ENCODE peak calls at places on chromosome X, in nine cellular contexts. C is H7; Q is T-cell; D is kidney tubule cell; V is nucleus accumbens; F is stimulated activated CD4-positive, alpha-beta T cell treated with anti-CD3 and anti-CD28 coated beads, Interleukin-15, amount 100 ng/mL, for 1 hour; T is ELR; L is NCI-H2171 treated with DMSO at 0.1 percent for 48 hours; I is CD4-positive, CD25-positive, alpha-beta regulatory T cell. H is an unnamed sample.

GRCh38 chrX:65679071-65679540 is 11.7 kb downstream of the MSN start:
- DNase-seq in C (no peak), Q (no peak), D (peak), V (no peak), F (no peak), T (peak), L (no peak), I (no peak), H (no peak)

GRCh38 chrX:78199851-78200250 is 60.4 kb upstream of the TAF9B start:
- DNase-seq in C (peak), Q (no peak), D (peak), V (no peak), F (no peak), T (peak), L (no peak), I (peak), H (peak)

GRCh38 chrX:68989865-68990606 is 161.2 kb downstream of the EFNB1 start:
- DNase-seq in C (peak), Q (no peak), D (peak), V (no peak), F (no peak), T (peak), L (no peak), I (no peak), H (no peak)

GRCh38 chrX:10174810-10175209 is 18.0 kb downstream of the CLCN4 start:
- DNase-seq in C (no peak), Q (no peak), D (no peak), V (no peak), F (no peak), T (no peak), L (no peak), I (no peak), H (no peak)

GRCh38 chrX:42432552-42432951 is 345.4 kb downstream of the PPP1R2C start:
- DNase-seq in C (no peak), Q (no peak), D (no peak), V (no peak), F (no peak), T (no peak), L (no peak), I (no peak), H (no peak)

GRCh38 chrX:1902901-1903379 is 288.1 kb downstream of the ASMT start:
- DNase-seq in C (no peak), Q (no peak), D (no peak), V (no peak), F (no peak), T (no peak), L (no peak), I (no peak), H (no peak)

GRCh38 chrX:101171883-101172400 is 47.6 kb upstream of the DRP2 start:
- DNase-seq in C (no peak), Q (no peak), D (no peak), V (no peak), F (no peak), T (peak), L (no peak), I (no peak), H (no peak)

GRCh38 chrX:136555694-136556093 is 23.7 kb downstream of the VGLL1 start:
- DNase-seq in C (no peak), Q (no peak), D (no peak), V (no peak), F (no peak), T (no peak), L (no peak), I (no peak), H (no peak)

GRCh38 chrX:41779941-41780340 is 56.0 kb downstream of the GPR82 start:
- DNase-seq in C (no peak), Q (no peak), D (peak), V (no peak), F (no peak), T (no peak), L (no peak), I (no peak), H (no peak)

GRCh38 chrX:108036298-108036973 is 8.4 kb upstream of the VSIG1 start:
- DNase-seq in C (no peak), Q (no peak), D (peak), V (no peak), F (no peak), T (peak), L (no peak), I (no peak), H (peak)

GRCh38 chrX:117973175-117974075 is 143.2 kb downstream of the KLHL13 start:
- DNase-seq in C (peak), Q (no peak), D (peak), V (no peak), F (no peak), T (no peak), L (no peak), I (no peak), H (peak)

GRCh38 chrX:48667504-48667903 is 16.1 kb upstream of the WAS start:
- DNase-seq in C (no peak), Q (no peak), D (no peak), V (no peak), F (no peak), T (no peak), L (no peak), I (no peak), H (no peak)

GRCh38 chrX:33447285-33447684 is 235.9 kb upstream of the DMD start:
- DNase-seq in C (no peak), Q (no peak), D (no peak), V (no peak), F (no peak), T (no peak), L (no peak), I (no peak), H (no peak)

GRCh38 chrX:53080628-53081580 is 1.3 kb upstream of the TSPYL2 start:
- DNase-seq in C (no peak), Q (no peak), D (no peak), V (no peak), F (no peak), T (peak), L (no peak), I (peak), H (no peak)

GRCh38 chrX:7158468-7158990 is 10.6 kb upstream of the PUDP start:
- DNase-seq in C (peak), Q (no peak), D (peak), V (no peak), F (no peak), T (no peak), L (no peak), I (no peak), H (no peak)

GRCh38 chrX:39577976-39578962 is 519.5 kb downstream of the BCOR start:
- DNase-seq in C (no peak), Q (peak), D (no peak), V (no peak), F (no peak), T (no peak), L (peak), I (peak), H (no peak)

GRCh38 chrX:118847676-118848075 is 24.1 kb downstream of the ZCCHC12 start:
- DNase-seq in C (peak), Q (no peak), D (peak), V (no peak), F (no peak), T (peak), L (peak), I (peak), H (peak)

GRCh38 chrX:18964880-18965279 is 19.0 kb downstream of the PHKA2 start:
- DNase-seq in C (no peak), Q (no peak), D (no peak), V (no peak), F (no peak), T (no peak), L (no peak), I (no peak), H (no peak)

GRCh38 chrX:75623535-75623934 is 100.7 kb upstream of the ZDHHC15 start:
- DNase-seq in C (peak), Q (no peak), D (no peak), V (no peak), F (no peak), T (no peak), L (no peak), I (no peak), H (no peak)

GRCh38 chrX:136126892-136127406 is 20.4 kb upstream of the FHL1 start:
- DNase-seq in C (no peak), Q (no peak), D (peak), V (no peak), F (no peak), T (no peak), L (no peak), I (no peak), H (no peak)

GRCh38 chrX:1165535-1166196 is 46.8 kb downstream of the CRLF2 start:
- DNase-seq in C (no peak), Q (no peak), D (no peak), V (no peak), F (no peak), T (peak), L (no peak), I (peak), H (no peak)

GRCh38 chrX:12370444-12371089 is 232.3 kb downstream of the FRMPD4 start:
- DNase-seq in C (no peak), Q (no peak), D (no peak), V (no peak), F (no peak), T (peak), L (no peak), I (no peak), H (no peak)

H was measured in Caki2.